ENCODE peak calls at places on chromosome 19, in eight cellular contexts. One of them, this sample, is unnamed.

GRCh38 chr19:920051-920857 is 3.1 kb downstream of the KISS1R start:
- DNase-seq in HCT116: no peak
- DNase-seq in fibroblast of mammary gland: no peak
- DNase-seq in activated T-helper 1 cell treated with anti-CD3 and anti-CD28 coated beads, Interleukin-12 subunit alpha, Interleukin-12 subunit beta, Interleukin-2, Interleukin-4 antibody, amounts not matched to agents 30 ng/mL and 10 ng/mL and 1 ng/mL, durations not matched to agents 14 hours and 24 hours and 36 hours: peak
- DNase-seq in choroid plexus epithelial cell: no peak
- DNase-seq in tibial nerve: no peak
- DNase-seq in frontal cortex: no peak
- DNase-seq in T-helper 2 cell: peak
- DNase-seq in this sample: peak

GRCh38 chr19:7502552-7502951 is 13.4 kb upstream of the ZNF358 start:
- DNase-seq in HCT116: no peak
- DNase-seq in fibroblast of mammary gland: no peak
- DNase-seq in activated T-helper 1 cell treated with anti-CD3 and anti-CD28 coated beads, Interleukin-12 subunit alpha, Interleukin-12 subunit beta, Interleukin-2, Interleukin-4 antibody, amounts not matched to agents 30 ng/mL and 10 ng/mL and 1 ng/mL, durations not matched to agents 14 hours and 24 hours and 36 hours: no peak
- DNase-seq in choroid plexus epithelial cell: no peak
- DNase-seq in tibial nerve: no peak
- DNase-seq in frontal cortex: no peak
- DNase-seq in T-helper 2 cell: no peak
- DNase-seq in this sample: no peak

GRCh38 chr19:50790365-50790825 is at the start of gene ACP4:
- DNase-seq in HCT116: no peak
- DNase-seq in fibroblast of mammary gland: no peak
- DNase-seq in activated T-helper 1 cell treated with anti-CD3 and anti-CD28 coated beads, Interleukin-12 subunit alpha, Interleukin-12 subunit beta, Interleukin-2, Interleukin-4 antibody, amounts not matched to agents 30 ng/mL and 10 ng/mL and 1 ng/mL, durations not matched to agents 14 hours and 24 hours and 36 hours: no peak
- DNase-seq in choroid plexus epithelial cell: no peak
- DNase-seq in tibial nerve: no peak
- DNase-seq in frontal cortex: no peak
- DNase-seq in T-helper 2 cell: no peak
- DNase-seq in this sample: no peak

GRCh38 chr19:18279516-18280246 is 1.7 kb downstream of the JUND start:
- DNase-seq in HCT116: peak
- DNase-seq in fibroblast of mammary gland: peak
- DNase-seq in activated T-helper 1 cell treated with anti-CD3 and anti-CD28 coated beads, Interleukin-12 subunit alpha, Interleukin-12 subunit beta, Interleukin-2, Interleukin-4 antibody, amounts not matched to agents 30 ng/mL and 10 ng/mL and 1 ng/mL, durations not matched to agents 14 hours and 24 hours and 36 hours: peak
- DNase-seq in choroid plexus epithelial cell: peak
- DNase-seq in tibial nerve: peak
- DNase-seq in frontal cortex: peak
- DNase-seq in T-helper 2 cell: peak
- DNase-seq in this sample: peak

GRCh38 chr19:30664358-30665058 is 292.3 kb downstream of the ZNF536 start:
- DNase-seq in HCT116: no peak
- DNase-seq in fibroblast of mammary gland: peak
- DNase-seq in activated T-helper 1 cell treated with anti-CD3 and anti-CD28 coated beads, Interleukin-12 subunit alpha, Interleukin-12 subunit beta, Interleukin-2, Interleukin-4 antibody, amounts not matched to agents 30 ng/mL and 10 ng/mL and 1 ng/mL, durations not matched to agents 14 hours and 24 hours and 36 hours: no peak
- DNase-seq in choroid plexus epithelial cell: peak
- DNase-seq in tibial nerve: no peak
- DNase-seq in frontal cortex: no peak
- DNase-seq in T-helper 2 cell: no peak
- DNase-seq in this sample: no peak

GRCh38 chr19:48858984-48859710 is 9.3 kb downstream of the PLEKHA4 start:
- DNase-seq in HCT116: no peak
- DNase-seq in fibroblast of mammary gland: no peak
- DNase-seq in activated T-helper 1 cell treated with anti-CD3 and anti-CD28 coated beads, Interleukin-12 subunit alpha, Interleukin-12 subunit beta, Interleukin-2, Interleukin-4 antibody, amounts not matched to agents 30 ng/mL and 10 ng/mL and 1 ng/mL, durations not matched to agents 14 hours and 24 hours and 36 hours: peak
- DNase-seq in choroid plexus epithelial cell: no peak
- DNase-seq in tibial nerve: no peak
- DNase-seq in frontal cortex: no peak
- DNase-seq in T-helper 2 cell: peak
- DNase-seq in this sample: peak

GRCh38 chr19:46221981-46222610 is 7.4 kb upstream of the IGFL1 start:
- DNase-seq in HCT116: no peak
- DNase-seq in fibroblast of mammary gland: peak
- DNase-seq in activated T-helper 1 cell treated with anti-CD3 and anti-CD28 coated beads, Interleukin-12 subunit alpha, Interleukin-12 subunit beta, Interleukin-2, Interleukin-4 antibody, amounts not matched to agents 30 ng/mL and 10 ng/mL and 1 ng/mL, durations not matched to agents 14 hours and 24 hours and 36 hours: no peak
- DNase-seq in choroid plexus epithelial cell: peak
- DNase-seq in tibial nerve: peak
- DNase-seq in frontal cortex: peak
- DNase-seq in T-helper 2 cell: no peak
- DNase-seq in this sample: no peak

GRCh38 chr19:4038661-4039096 is 28.0 kb downstream of the ZBTB7A start:
- DNase-seq in HCT116: no peak
- DNase-seq in fibroblast of mammary gland: no peak
- DNase-seq in activated T-helper 1 cell treated with anti-CD3 and anti-CD28 coated beads, Interleukin-12 subunit alpha, Interleukin-12 subunit beta, Interleukin-2, Interleukin-4 antibody, amounts not matched to agents 30 ng/mL and 10 ng/mL and 1 ng/mL, durations not matched to agents 14 hours and 24 hours and 36 hours: no peak
- DNase-seq in choroid plexus epithelial cell: no peak
- DNase-seq in tibial nerve: no peak
- DNase-seq in frontal cortex: no peak
- DNase-seq in T-helper 2 cell: no peak
- DNase-seq in this sample: no peak

GRCh38 chr19:5665781-5666513 is 14.4 kb downstream of the MICOS13 start:
- DNase-seq in HCT116: no peak
- DNase-seq in fibroblast of mammary gland: peak
- DNase-seq in activated T-helper 1 cell treated with anti-CD3 and anti-CD28 coated beads, Interleukin-12 subunit alpha, Interleukin-12 subunit beta, Interleukin-2, Interleukin-4 antibody, amounts not matched to agents 30 ng/mL and 10 ng/mL and 1 ng/mL, durations not matched to agents 14 hours and 24 hours and 36 hours: no peak
- DNase-seq in choroid plexus epithelial cell: peak
- DNase-seq in tibial nerve: no peak
- DNase-seq in frontal cortex: no peak
- DNase-seq in T-helper 2 cell: no peak
- DNase-seq in this sample: no peak

GRCh38 chr19:5339470-5339949 is 1.1 kb downstream of the PTPRS start:
- DNase-seq in HCT116: no peak
- DNase-seq in fibroblast of mammary gland: no peak
- DNase-seq in activated T-helper 1 cell treated with anti-CD3 and anti-CD28 coated beads, Interleukin-12 subunit alpha, Interleukin-12 subunit beta, Interleukin-2, Interleukin-4 antibody, amounts not matched to agents 30 ng/mL and 10 ng/mL and 1 ng/mL, durations not matched to agents 14 hours and 24 hours and 36 hours: no peak
- DNase-seq in choroid plexus epithelial cell: no peak
- DNase-seq in tibial nerve: no peak
- DNase-seq in frontal cortex: peak
- DNase-seq in T-helper 2 cell: no peak
- DNase-seq in this sample: no peak

GRCh38 chr19:27971071-27971470 is 1241.9 kb downstream of the UQCRFS1 start:
- DNase-seq in HCT116: no peak
- DNase-seq in fibroblast of mammary gland: no peak
- DNase-seq in activated T-helper 1 cell treated with anti-CD3 and anti-CD28 coated beads, Interleukin-12 subunit alpha, Interleukin-12 subunit beta, Interleukin-2, Interleukin-4 antibody, amounts not matched to agents 30 ng/mL and 10 ng/mL and 1 ng/mL, durations not matched to agents 14 hours and 24 hours and 36 hours: no peak
- DNase-seq in choroid plexus epithelial cell: peak
- DNase-seq in tibial nerve: no peak
- DNase-seq in frontal cortex: no peak
- DNase-seq in T-helper 2 cell: no peak
- DNase-seq in this sample: no peak

GRCh38 chr19:47813304-47813994 is 8.3 kb upstream of the CRX start:
- DNase-seq in HCT116: peak
- DNase-seq in fibroblast of mammary gland: peak
- DNase-seq in activated T-helper 1 cell treated with anti-CD3 and anti-CD28 coated beads, Interleukin-12 subunit alpha, Interleukin-12 subunit beta, Interleukin-2, Interleukin-4 antibody, amounts not matched to agents 30 ng/mL and 10 ng/mL and 1 ng/mL, durations not matched to agents 14 hours and 24 hours and 36 hours: peak
- DNase-seq in choroid plexus epithelial cell: peak
- DNase-seq in tibial nerve: peak
- DNase-seq in frontal cortex: peak
- DNase-seq in T-helper 2 cell: peak
- DNase-seq in this sample: peak

GRCh38 chr19:19645233-19645870 is 1.9 kb upstream of the GMIP start:
- DNase-seq in HCT116: no peak
- DNase-seq in fibroblast of mammary gland: no peak
- DNase-seq in activated T-helper 1 cell treated with anti-CD3 and anti-CD28 coated beads, Interleukin-12 subunit alpha, Interleukin-12 subunit beta, Interleukin-2, Interleukin-4 antibody, amounts not matched to agents 30 ng/mL and 10 ng/mL and 1 ng/mL, durations not matched to agents 14 hours and 24 hours and 36 hours: no peak
- DNase-seq in choroid plexus epithelial cell: no peak
- DNase-seq in tibial nerve: no peak
- DNase-seq in frontal cortex: no peak
- DNase-seq in T-helper 2 cell: no peak
- DNase-seq in this sample: no peak

GRCh38 chr19:42279902-42280760 is 11.1 kb downstream of the CIC start:
- DNase-seq in HCT116: peak
- DNase-seq in fibroblast of mammary gland: peak
- DNase-seq in activated T-helper 1 cell treated with anti-CD3 and anti-CD28 coated beads, Interleukin-12 subunit alpha, Interleukin-12 subunit beta, Interleukin-2, Interleukin-4 antibody, amounts not matched to agents 30 ng/mL and 10 ng/mL and 1 ng/mL, durations not matched to agents 14 hours and 24 hours and 36 hours: peak
- DNase-seq in choroid plexus epithelial cell: peak
- DNase-seq in tibial nerve: peak
- DNase-seq in frontal cortex: peak
- DNase-seq in T-helper 2 cell: peak
- DNase-seq in this sample: peak

GRCh38 chr19:38684078-38684861 is 36.8 kb downstream of the ACTN4 start:
- DNase-seq in HCT116: peak
- DNase-seq in fibroblast of mammary gland: peak
- DNase-seq in activated T-helper 1 cell treated with anti-CD3 and anti-CD28 coated beads, Interleukin-12 subunit alpha, Interleukin-12 subunit beta, Interleukin-2, Interleukin-4 antibody, amounts not matched to agents 30 ng/mL and 10 ng/mL and 1 ng/mL, durations not matched to agents 14 hours and 24 hours and 36 hours: no peak
- DNase-seq in choroid plexus epithelial cell: peak
- DNase-seq in tibial nerve: peak
- DNase-seq in frontal cortex: no peak
- DNase-seq in T-helper 2 cell: peak
- DNase-seq in this sample: no peak

GRCh38 chr19:1159864-1160595 is 14.0 kb downstream of the SBNO2 start:
- DNase-seq in HCT116: no peak
- DNase-seq in fibroblast of mammary gland: no peak
- DNase-seq in activated T-helper 1 cell treated with anti-CD3 and anti-CD28 coated beads, Interleukin-12 subunit alpha, Interleukin-12 subunit beta, Interleukin-2, Interleukin-4 antibody, amounts not matched to agents 30 ng/mL and 10 ng/mL and 1 ng/mL, durations not matched to agents 14 hours and 24 hours and 36 hours: no peak
- DNase-seq in choroid plexus epithelial cell: no peak
- DNase-seq in tibial nerve: no peak
- DNase-seq in frontal cortex: no peak
- DNase-seq in T-helper 2 cell: no peak
- DNase-seq in this sample: no peak

GRCh38 chr19:12346896-12347295 is 13.5 kb upstream of the ZNF563 start:
- DNase-seq in HCT116: no peak
- DNase-seq in fibroblast of mammary gland: no peak
- DNase-seq in activated T-helper 1 cell treated with anti-CD3 and anti-CD28 coated beads, Interleukin-12 subunit alpha, Interleukin-12 subunit beta, Interleukin-2, Interleukin-4 antibody, amounts not matched to agents 30 ng/mL and 10 ng/mL and 1 ng/mL, durations not matched to agents 14 hours and 24 hours and 36 hours: no peak
- DNase-seq in choroid plexus epithelial cell: no peak
- DNase-seq in tibial nerve: no peak
- DNase-seq in frontal cortex: no peak
- DNase-seq in T-helper 2 cell: no peak
- DNase-seq in this sample: no peak

GRCh38 chr19:50843205-50843604 is 9.8 kb upstream of the KLK15 start:
- DNase-seq in HCT116: no peak
- DNase-seq in fibroblast of mammary gland: no peak
- DNase-seq in activated T-helper 1 cell treated with anti-CD3 and anti-CD28 coated beads, Interleukin-12 subunit alpha, Interleukin-12 subunit beta, Interleukin-2, Interleukin-4 antibody, amounts not matched to agents 30 ng/mL and 10 ng/mL and 1 ng/mL, durations not matched to agents 14 hours and 24 hours and 36 hours: no peak
- DNase-seq in choroid plexus epithelial cell: no peak
- DNase-seq in tibial nerve: no peak
- DNase-seq in frontal cortex: no peak
- DNase-seq in T-helper 2 cell: no peak
- DNase-seq in this sample: no peak

GRCh38 chr19:10471909-10472308 is 31.2 kb downstream of the KEAP1 start:
- DNase-seq in HCT116: no peak
- DNase-seq in fibroblast of mammary gland: peak
- DNase-seq in activated T-helper 1 cell treated with anti-CD3 and anti-CD28 coated beads, Interleukin-12 subunit alpha, Interleukin-12 subunit beta, Interleukin-2, Interleukin-4 antibody, amounts not matched to agents 30 ng/mL and 10 ng/mL and 1 ng/mL, durations not matched to agents 14 hours and 24 hours and 36 hours: no peak
- DNase-seq in choroid plexus epithelial cell: peak
- DNase-seq in tibial nerve: no peak
- DNase-seq in frontal cortex: no peak
- DNase-seq in T-helper 2 cell: no peak
- DNase-seq in this sample: no peak

GRCh38 chr19:47779524-47780214 is 1.2 kb downstream of the SELENOW start:
- DNase-seq in HCT116: no peak
- DNase-seq in fibroblast of mammary gland: no peak
- DNase-seq in activated T-helper 1 cell treated with anti-CD3 and anti-CD28 coated beads, Interleukin-12 subunit alpha, Interleukin-12 subunit beta, Interleukin-2, Interleukin-4 antibody, amounts not matched to agents 30 ng/mL and 10 ng/mL and 1 ng/mL, durations not matched to agents 14 hours and 24 hours and 36 hours: no peak
- DNase-seq in choroid plexus epithelial cell: no peak
- DNase-seq in tibial nerve: peak
- DNase-seq in frontal cortex: no peak
- DNase-seq in T-helper 2 cell: no peak
- DNase-seq in this sample: no peak

GRCh38 chr19:45568732-45569131 is 15.9 kb downstream of the OPA3 start:
- DNase-seq in HCT116: peak
- DNase-seq in fibroblast of mammary gland: peak
- DNase-seq in activated T-helper 1 cell treated with anti-CD3 and anti-CD28 coated beads, Interleukin-12 subunit alpha, Interleukin-12 subunit beta, Interleukin-2, Interleukin-4 antibody, amounts not matched to agents 30 ng/mL and 10 ng/mL and 1 ng/mL, durations not matched to agents 14 hours and 24 hours and 36 hours: no peak
- DNase-seq in choroid plexus epithelial cell: peak
- DNase-seq in tibial nerve: no peak
- DNase-seq in frontal cortex: no peak
- DNase-seq in T-helper 2 cell: no peak
- DNase-seq in this sample: no peak

GRCh38 chr19:55605207-55605636 is 225 bp upstream of the ZNF865 start:
- DNase-seq in HCT116: peak
- DNase-seq in fibroblast of mammary gland: peak
- DNase-seq in activated T-helper 1 cell treated with anti-CD3 and anti-CD28 coated beads, Interleukin-12 subunit alpha, Interleukin-12 subunit beta, Interleukin-2, Interleukin-4 antibody, amounts not matched to agents 30 ng/mL and 10 ng/mL and 1 ng/mL, durations not matched to agents 14 hours and 24 hours and 36 hours: peak
- DNase-seq in choroid plexus epithelial cell: peak
- DNase-seq in tibial nerve: peak
- DNase-seq in frontal cortex: peak
- DNase-seq in T-helper 2 cell: peak
- DNase-seq in this sample: peak

GRCh38 chr19:46746281-46746965 is at the start of gene STRN4:
- DNase-seq in HCT116: no peak
- DNase-seq in fibroblast of mammary gland: no peak
- DNase-seq in activated T-helper 1 cell treated with anti-CD3 and anti-CD28 coated beads, Interleukin-12 subunit alpha, Interleukin-12 subunit beta, Interleukin-2, Interleukin-4 antibody, amounts not matched to agents 30 ng/mL and 10 ng/mL and 1 ng/mL, durations not matched to agents 14 hours and 24 hours and 36 hours: peak
- DNase-seq in choroid plexus epithelial cell: no peak
- DNase-seq in tibial nerve: no peak
- DNase-seq in frontal cortex: peak
- DNase-seq in T-helper 2 cell: peak
- DNase-seq in this sample: peak

GRCh38 chr19:7373862-7374261 is 25.1 kb downstream of the ARHGEF18 start:
- DNase-seq in HCT116: peak
- DNase-seq in fibroblast of mammary gland: peak
- DNase-seq in activated T-helper 1 cell treated with anti-CD3 and anti-CD28 coated beads, Interleukin-12 subunit alpha, Interleukin-12 subunit beta, Interleukin-2, Interleukin-4 antibody, amounts not matched to agents 30 ng/mL and 10 ng/mL and 1 ng/mL, durations not matched to agents 14 hours and 24 hours and 36 hours: no peak
- DNase-seq in choroid plexus epithelial cell: no peak
- DNase-seq in tibial nerve: no peak
- DNase-seq in frontal cortex: no peak
- DNase-seq in T-helper 2 cell: no peak
- DNase-seq in this sample: no peak

GRCh38 chr19:21466627-21467026 is 38.8 kb upstream of the ZNF429 start:
- DNase-seq in HCT116: no peak
- DNase-seq in fibroblast of mammary gland: no peak
- DNase-seq in activated T-helper 1 cell treated with anti-CD3 and anti-CD28 coated beads, Interleukin-12 subunit alpha, Interleukin-12 subunit beta, Interleukin-2, Interleukin-4 antibody, amounts not matched to agents 30 ng/mL and 10 ng/mL and 1 ng/mL, durations not matched to agents 14 hours and 24 hours and 36 hours: no peak
- DNase-seq in choroid plexus epithelial cell: no peak
- DNase-seq in tibial nerve: no peak
- DNase-seq in frontal cortex: no peak
- DNase-seq in T-helper 2 cell: no peak
- DNase-seq in this sample: no peak

GRCh38 chr19:30536975-30537374 is 164.8 kb downstream of the ZNF536 start:
- DNase-seq in HCT116: no peak
- DNase-seq in fibroblast of mammary gland: no peak
- DNase-seq in activated T-helper 1 cell treated with anti-CD3 and anti-CD28 coated beads, Interleukin-12 subunit alpha, Interleukin-12 subunit beta, Interleukin-2, Interleukin-4 antibody, amounts not matched to agents 30 ng/mL and 10 ng/mL and 1 ng/mL, durations not matched to agents 14 hours and 24 hours and 36 hours: no peak
- DNase-seq in choroid plexus epithelial cell: no peak
- DNase-seq in tibial nerve: no peak
- DNase-seq in frontal cortex: no peak
- DNase-seq in T-helper 2 cell: no peak
- DNase-seq in this sample: no peak

GRCh38 chr19:32720216-32720935 is 809 bp downstream of the TDRD12 start:
- DNase-seq in HCT116: no peak
- DNase-seq in fibroblast of mammary gland: no peak
- DNase-seq in activated T-helper 1 cell treated with anti-CD3 and anti-CD28 coated beads, Interleukin-12 subunit alpha, Interleukin-12 subunit beta, Interleukin-2, Interleukin-4 antibody, amounts not matched to agents 30 ng/mL and 10 ng/mL and 1 ng/mL, durations not matched to agents 14 hours and 24 hours and 36 hours: no peak
- DNase-seq in choroid plexus epithelial cell: no peak
- DNase-seq in tibial nerve: no peak
- DNase-seq in frontal cortex: peak
- DNase-seq in T-helper 2 cell: no peak
- DNase-seq in this sample: no peak

GRCh38 chr19:36497001-36497400 is 7.6 kb upstream of the ZNF566 start:
- DNase-seq in HCT116: no peak
- DNase-seq in fibroblast of mammary gland: no peak
- DNase-seq in activated T-helper 1 cell treated with anti-CD3 and anti-CD28 coated beads, Interleukin-12 subunit alpha, Interleukin-12 subunit beta, Interleukin-2, Interleukin-4 antibody, amounts not matched to agents 30 ng/mL and 10 ng/mL and 1 ng/mL, durations not matched to agents 14 hours and 24 hours and 36 hours: no peak
- DNase-seq in choroid plexus epithelial cell: no peak
- DNase-seq in tibial nerve: no peak
- DNase-seq in frontal cortex: no peak
- DNase-seq in T-helper 2 cell: no peak
- DNase-seq in this sample: no peak

GRCh38 chr19:7672522-7672921 is 3.7 kb downstream of the RETN start:
- DNase-seq in HCT116: no peak
- DNase-seq in fibroblast of mammary gland: no peak
- DNase-seq in activated T-helper 1 cell treated with anti-CD3 and anti-CD28 coated beads, Interleukin-12 subunit alpha, Interleukin-12 subunit beta, Interleukin-2, Interleukin-4 antibody, amounts not matched to agents 30 ng/mL and 10 ng/mL and 1 ng/mL, durations not matched to agents 14 hours and 24 hours and 36 hours: no peak
- DNase-seq in choroid plexus epithelial cell: no peak
- DNase-seq in tibial nerve: no peak
- DNase-seq in frontal cortex: no peak
- DNase-seq in T-helper 2 cell: no peak
- DNase-seq in this sample: no peak

This sample was measured in T-helper 17 cell.